ENCODE peak calls at places on chromosomes 5 and 9, in seven cellular contexts. A is T47D; T is activated T-helper 9 cell treated with anti-CD3 and anti-CD28 coated beads, Interleukin-2, amount 50 U/mL, for 16 hours; R is GDM1; O is anterior cingulate cortex; H is stimulated activated CD8-positive, alpha-beta memory T cell treated with anti-CD3 and anti-CD28 coated beads, Interleukin-15, amount 100 ng/mL, for 4 hours; W is activated CD4-positive, CD25-positive, alpha-beta regulatory T cell. M is an unnamed sample.
A peak's percentile ranks its signal among the peaks of the same experiment; 100 is the strongest.

GRCh38 chr9:128743421-128743820 is 19.5 kb upstream of the ZDHHC12 start:
- DNase-seq in A (no peak), T (no peak), R (no peak), O (no peak), H (no peak), W (no peak), M (no peak)

GRCh38 chr5:171806976-171807823 is 21.6 kb downstream of the SMIM23 start:
- DNase-seq in A (no peak), T (no peak), R (peak; percentile 53), O (no peak), H (no peak), W (no peak), M (no peak)

GRCh38 chr9:137174722-137175293 is 3.0 kb upstream of the TMEM210 start:
- DNase-seq in A (peak; percentile 83), T (no peak), R (no peak), O (no peak), H (no peak), W (no peak), M (peak; percentile 43)

GRCh38 chr5:634191-634590 is 22.1 kb downstream of the CEP72 start:
- DNase-seq in A (no peak), T (no peak), R (no peak), O (no peak), H (no peak), W (no peak), M (no peak)

GRCh38 chr5:446864-447263 is 3.9 kb downstream of the EXOC3 start:
- DNase-seq in A (peak; percentile 81), T (no peak), R (no peak), O (no peak), H (no peak), W (no peak), M (no peak)

GRCh38 chr5:170434953-170435605 is 45.9 kb upstream of the KCNMB1 start:
- DNase-seq in A (peak; percentile 59), T (peak; percentile 24), R (no peak), O (peak; percentile 43), H (peak; percentile 8), W (no peak), M (no peak)

GRCh38 chr5:159412284-159413046 is 82.2 kb upstream of the IL12B start:
- DNase-seq in A (no peak), T (peak; percentile 55), R (peak; percentile 23), O (no peak), H (peak; percentile 31), W (peak; percentile 10), M (no peak)

GRCh38 chr5:42992035-42992570 is 48.0 kb downstream of the ANXA2R start:
- DNase-seq in A (no peak), T (peak; percentile 49), R (peak; percentile 66), O (no peak), H (peak; percentile 54), W (peak; percentile 59), M (peak; percentile 67)

GRCh38 chr5:53023969-53024368 is 34.8 kb downstream of the ITGA2 start:
- DNase-seq in A (no peak), T (no peak), R (no peak), O (no peak), H (no peak), W (no peak), M (no peak)

GRCh38 chr5:115579747-115580173 is 22.5 kb downstream of the TICAM2 start:
- DNase-seq in A (no peak), T (no peak), R (no peak), O (no peak), H (no peak), W (no peak), M (no peak)

GRCh38 chr5:43020294-43020711 is 19.8 kb downstream of the ANXA2R start:
- DNase-seq in A (no peak), T (no peak), R (no peak), O (no peak), H (no peak), W (no peak), M (peak; percentile 57)

GRCh38 chr9:137317021-137317978 is 15.2 kb upstream of the NRARP start:
- DNase-seq in A (no peak), T (no peak), R (no peak), O (no peak), H (no peak), W (no peak), M (no peak)

GRCh38 chr9:121637441-121638222 is 13.8 kb upstream of the DAB2IP start:
- DNase-seq in A (no peak), T (no peak), R (no peak), O (peak; percentile 23), H (no peak), W (no peak), M (no peak)

GRCh38 chr5:137122075-137122474 is 377.1 kb downstream of the SPOCK1 start:
- DNase-seq in A (no peak), T (no peak), R (no peak), O (no peak), H (no peak), W (no peak), M (no peak)

GRCh38 chr9:120424248-120424647 is 155.7 kb downstream of the CDK5RAP2 start:
- DNase-seq in A (no peak), T (no peak), R (no peak), O (no peak), H (no peak), W (no peak), M (no peak)

GRCh38 chr5:35857606-35858205 is 1.0 kb downstream of the IL7R start:
- DNase-seq in A (no peak), T (no peak), R (no peak), O (no peak), H (no peak), W (no peak), M (no peak)

GRCh38 chr9:91486699-91487497 is 63.3 kb upstream of the NFIL3 start:
- DNase-seq in A (no peak), T (no peak), R (no peak), O (no peak), H (no peak), W (no peak), M (no peak)

GRCh38 chr5:68484307-68485068 is 268.9 kb downstream of the PIK3R1 start:
- DNase-seq in A (peak; percentile 14), T (no peak), R (no peak), O (no peak), H (no peak), W (no peak), M (no peak)

GRCh38 chr5:76503929-76504328 is 100.8 kb downstream of the IQGAP2 start:
- DNase-seq in A (no peak), T (no peak), R (no peak), O (no peak), H (no peak), W (no peak), M (no peak)

GRCh38 chr9:131650254-131650653 is 89.6 kb downstream of the RAPGEF1 start:
- DNase-seq in A (peak; percentile 70), T (no peak), R (no peak), O (no peak), H (no peak), W (no peak), M (no peak)

GRCh38 chr9:134406366-134407122 is 80.3 kb downstream of the RXRA start:
- DNase-seq in A (no peak), T (no peak), R (no peak), O (no peak), H (no peak), W (no peak), M (no peak)

GRCh38 chr5:175444060-175444904 is at the start of gene DRD1:
- DNase-seq in A (peak; percentile 51), T (peak; percentile 33), R (no peak), O (no peak), H (peak; percentile 16), W (peak; percentile 7), M (peak; percentile 31)

GRCh38 chr9:136289651-136290507 is 14.0 kb downstream of the CCDC187 start:
- DNase-seq in A (peak; percentile 58), T (no peak), R (no peak), O (no peak), H (no peak), W (no peak), M (no peak)

GRCh38 chr9:124149992-124150391 is 107.8 kb upstream of the NEK6 start:
- DNase-seq in A (peak; percentile 71), T (no peak), R (no peak), O (no peak), H (no peak), W (no peak), M (peak; percentile 50)

GRCh38 chr5:68033961-68034581 is 181.5 kb upstream of the PIK3R1 start:
- DNase-seq in A (peak; percentile 35), T (no peak), R (no peak), O (no peak), H (no peak), W (no peak), M (peak; percentile 61)

M was measured in Caco-2.